ENCODE peak calls at places on chromosomes 4 and X, in five cellular contexts. One of them, this sample, is unnamed.

GRCh38 chrX:9650091-9650490 is 115.6 kb downstream of the GPR143 start:
- DNase-seq in HCT116: no peak
- DNase-seq in HL-60: no peak
- DNase-seq in right atrium auricular region: no peak
- DNase-seq in cardiac fibroblast: peak
- DNase-seq in this sample: no peak

GRCh38 chr4:131288441-131288840 is 1860.7 kb upstream of the PCDH10 start:
- DNase-seq in HCT116: no peak
- DNase-seq in HL-60: no peak
- DNase-seq in right atrium auricular region: no peak
- DNase-seq in cardiac fibroblast: no peak
- DNase-seq in this sample: no peak

GRCh38 chr4:84389406-84389805 is 109.7 kb downstream of the NKX6-1 start:
- DNase-seq in HCT116: no peak
- DNase-seq in HL-60: no peak
- DNase-seq in right atrium auricular region: no peak
- DNase-seq in cardiac fibroblast: no peak
- DNase-seq in this sample: no peak

GRCh38 chr4:39415678-39416283 is 9.1 kb downstream of the KLB start:
- DNase-seq in HCT116: no peak
- DNase-seq in HL-60: no peak
- DNase-seq in right atrium auricular region: no peak
- DNase-seq in cardiac fibroblast: peak
- DNase-seq in this sample: no peak

GRCh38 chrX:17375361-17375630 is 296 bp downstream of the NHS start:
- DNase-seq in HCT116: no peak
- DNase-seq in HL-60: no peak
- DNase-seq in right atrium auricular region: no peak
- DNase-seq in cardiac fibroblast: no peak
- DNase-seq in this sample: no peak

GRCh38 chr4:121072836-121073362 is 564 bp upstream of the NDNF start:
- DNase-seq in HCT116: no peak
- DNase-seq in HL-60: no peak
- DNase-seq in right atrium auricular region: no peak
- DNase-seq in cardiac fibroblast: no peak
- DNase-seq in this sample: no peak

GRCh38 chrX:156002517-156002916 is 5.0 kb downstream of the IL9R start:
- DNase-seq in HCT116: no peak
- DNase-seq in HL-60: no peak
- DNase-seq in right atrium auricular region: no peak
- DNase-seq in cardiac fibroblast: no peak
- DNase-seq in this sample: no peak

GRCh38 chr4:133802741-133803140 is 398.8 kb downstream of the PABPC4L start:
- DNase-seq in HCT116: no peak
- DNase-seq in HL-60: no peak
- DNase-seq in right atrium auricular region: no peak
- DNase-seq in cardiac fibroblast: peak
- DNase-seq in this sample: no peak

GRCh38 chrX:75603833-75604232 is 81.0 kb upstream of the ZDHHC15 start:
- DNase-seq in HCT116: no peak
- DNase-seq in HL-60: peak
- DNase-seq in right atrium auricular region: no peak
- DNase-seq in cardiac fibroblast: peak
- DNase-seq in this sample: no peak

GRCh38 chr4:188175288-188175687 is 36.0 kb downstream of the TRIML1 start:
- DNase-seq in HCT116: no peak
- DNase-seq in HL-60: no peak
- DNase-seq in right atrium auricular region: no peak
- DNase-seq in cardiac fibroblast: no peak
- DNase-seq in this sample: no peak

GRCh38 chrX:27823812-27824211 is 16.0 kb downstream of the MAGEB10 start:
- DNase-seq in HCT116: no peak
- DNase-seq in HL-60: no peak
- DNase-seq in right atrium auricular region: no peak
- DNase-seq in cardiac fibroblast: no peak
- DNase-seq in this sample: no peak

GRCh38 chr4:114599231-114600065 is 841 bp downstream of the UGT8 start:
- DNase-seq in HCT116: peak
- DNase-seq in HL-60: no peak
- DNase-seq in right atrium auricular region: no peak
- DNase-seq in cardiac fibroblast: no peak
- DNase-seq in this sample: no peak

GRCh38 chrX:38220024-38220935 is at the start of gene SRPX:
- DNase-seq in HCT116: peak
- DNase-seq in HL-60: peak
- DNase-seq in right atrium auricular region: peak
- DNase-seq in cardiac fibroblast: peak
- DNase-seq in this sample: no peak

GRCh38 chr4:102578819-102579218 is 77.7 kb downstream of the NFKB1 start:
- DNase-seq in HCT116: no peak
- DNase-seq in HL-60: no peak
- DNase-seq in right atrium auricular region: no peak
- DNase-seq in cardiac fibroblast: peak
- DNase-seq in this sample: no peak

GRCh38 chr4:71230258-71230594 is 108.6 kb upstream of the SLC4A4 start:
- DNase-seq in HCT116: no peak
- DNase-seq in HL-60: no peak
- DNase-seq in right atrium auricular region: no peak
- DNase-seq in cardiac fibroblast: no peak
- DNase-seq in this sample: no peak

GRCh38 chr4:180953572-180953971 is 1289.6 kb upstream of the TENM3 start:
- DNase-seq in HCT116: peak
- DNase-seq in HL-60: no peak
- DNase-seq in right atrium auricular region: no peak
- DNase-seq in cardiac fibroblast: no peak
- DNase-seq in this sample: no peak

GRCh38 chr4:67869580-67870190 is 14.1 kb downstream of the TMPRSS11D start:
- DNase-seq in HCT116: no peak
- DNase-seq in HL-60: no peak
- DNase-seq in right atrium auricular region: no peak
- DNase-seq in cardiac fibroblast: no peak
- DNase-seq in this sample: no peak

GRCh38 chr4:126458993-126459392 is 1144.2 kb downstream of the FAT4 start:
- DNase-seq in HCT116: no peak
- DNase-seq in HL-60: no peak
- DNase-seq in right atrium auricular region: no peak
- DNase-seq in cardiac fibroblast: no peak
- DNase-seq in this sample: peak

GRCh38 chr4:7591409-7592063 is 156.8 kb upstream of the PSAPL1 start:
- DNase-seq in HCT116: no peak
- DNase-seq in HL-60: no peak
- DNase-seq in right atrium auricular region: no peak
- DNase-seq in cardiac fibroblast: no peak
- DNase-seq in this sample: no peak

GRCh38 chr4:112114452-112114851 is 30.8 kb upstream of the FAM241A start:
- DNase-seq in HCT116: no peak
- DNase-seq in HL-60: no peak
- DNase-seq in right atrium auricular region: no peak
- DNase-seq in cardiac fibroblast: no peak
- DNase-seq in this sample: no peak

GRCh38 chrX:24874604-24875247 is 141.0 kb downstream of the ARX start:
- DNase-seq in HCT116: no peak
- DNase-seq in HL-60: no peak
- DNase-seq in right atrium auricular region: no peak
- DNase-seq in cardiac fibroblast: no peak
- DNase-seq in this sample: no peak

GRCh38 chrX:80016182-80016581 is 1.6 kb downstream of the TBX22 start:
- DNase-seq in HCT116: no peak
- DNase-seq in HL-60: no peak
- DNase-seq in right atrium auricular region: no peak
- DNase-seq in cardiac fibroblast: no peak
- DNase-seq in this sample: no peak

GRCh38 chrX:80022363-80023031 is 7.9 kb downstream of the TBX22 start:
- DNase-seq in HCT116: no peak
- DNase-seq in HL-60: no peak
- DNase-seq in right atrium auricular region: no peak
- DNase-seq in cardiac fibroblast: no peak
- DNase-seq in this sample: no peak

GRCh38 chrX:80026116-80026515 is 11.6 kb downstream of the TBX22 start:
- DNase-seq in HCT116: no peak
- DNase-seq in HL-60: no peak
- DNase-seq in right atrium auricular region: no peak
- DNase-seq in cardiac fibroblast: no peak
- DNase-seq in this sample: no peak

GRCh38 chrX:80021611-80022010 is 7.1 kb downstream of the TBX22 start:
- DNase-seq in HCT116: no peak
- DNase-seq in HL-60: no peak
- DNase-seq in right atrium auricular region: no peak
- DNase-seq in cardiac fibroblast: no peak
- DNase-seq in this sample: no peak
- H3K4me3 ChIP-seq in HCT116: no peak
- H3K4me3 ChIP-seq in HL-60: no peak
- H3K4me3 ChIP-seq in right atrium auricular region: no peak
- H3K4me3 ChIP-seq in cardiac fibroblast: no peak
- H3K4me3 ChIP-seq in this sample: no peak

DNA sequence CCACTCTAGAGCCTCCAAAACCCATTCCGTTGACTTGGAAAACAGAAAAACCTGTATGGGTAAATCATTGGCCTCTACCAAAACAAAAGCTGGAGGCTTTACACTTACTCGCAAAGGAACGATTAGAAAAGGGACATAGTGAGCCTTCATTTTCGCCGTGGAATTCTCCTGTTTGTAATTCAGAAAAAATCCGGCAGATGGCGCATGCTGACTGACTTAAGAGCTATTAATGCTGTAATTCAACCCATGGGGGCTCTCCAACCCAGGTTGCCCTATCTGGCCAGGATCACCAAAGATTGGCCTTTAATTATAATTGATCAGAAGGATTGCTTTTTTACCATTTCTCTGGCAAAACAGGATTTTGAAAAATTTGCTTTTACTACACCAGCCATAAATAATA is 60.8 kb downstream of the ZNF732 start:
- DNase-seq in HCT116: peak
- DNase-seq in HL-60: peak
- DNase-seq in right atrium auricular region: peak
- DNase-seq in cardiac fibroblast: peak
- DNase-seq in this sample: peak
- TF ChIP-seq CTCF in HCT116: peak
- TF ChIP-seq CTCF in HL-60: no peak
- TF ChIP-seq CTCF in right atrium auricular region: peak
- TF ChIP-seq CTCF in cardiac fibroblast: peak
- TF ChIP-seq CTCF in this sample: peak

GRCh38 chrX:83984961-83985360 is 124.0 kb downstream of the CYLC1 start:
- DNase-seq in HCT116: no peak
- DNase-seq in HL-60: no peak
- DNase-seq in right atrium auricular region: no peak
- DNase-seq in cardiac fibroblast: no peak
- DNase-seq in this sample: no peak
- H3K4me3 ChIP-seq in HCT116: no peak
- H3K4me3 ChIP-seq in HL-60: no peak
- H3K4me3 ChIP-seq in right atrium auricular region: no peak
- H3K4me3 ChIP-seq in cardiac fibroblast: no peak
- H3K4me3 ChIP-seq in this sample: no peak

GRCh38 chr4:145482209-145483021 is 762 bp downstream of the SMAD1 start:
- DNase-seq in HCT116: peak
- DNase-seq in HL-60: peak
- DNase-seq in right atrium auricular region: peak
- DNase-seq in cardiac fibroblast: peak
- DNase-seq in this sample: peak
- TF ChIP-seq CTCF in HCT116: no peak
- TF ChIP-seq CTCF in HL-60: no peak
- TF ChIP-seq CTCF in right atrium auricular region: no peak
- TF ChIP-seq CTCF in cardiac fibroblast: no peak
- TF ChIP-seq CTCF in this sample: no peak

GRCh38 chr4:74428278-74428677 is 16.7 kb upstream of the AREG start:
- DNase-seq in HCT116: no peak
- DNase-seq in HL-60: no peak
- DNase-seq in right atrium auricular region: no peak
- DNase-seq in cardiac fibroblast: peak
- DNase-seq in this sample: no peak

GRCh38 chr4:74431113-74431826 is 13.7 kb upstream of the AREG start:
- DNase-seq in HCT116: no peak
- DNase-seq in HL-60: peak
- DNase-seq in right atrium auricular region: no peak
- DNase-seq in cardiac fibroblast: peak
- DNase-seq in this sample: no peak

GRCh38 chr4:74423101-74423500 is 21.8 kb upstream of the AREG start:
- DNase-seq in HCT116: no peak
- DNase-seq in HL-60: no peak
- DNase-seq in right atrium auricular region: no peak
- DNase-seq in cardiac fibroblast: peak
- DNase-seq in this sample: peak

GRCh38 chr4:74424111-74424510 is 20.8 kb upstream of the AREG start:
- DNase-seq in HCT116: no peak
- DNase-seq in HL-60: no peak
- DNase-seq in right atrium auricular region: no peak
- DNase-seq in cardiac fibroblast: no peak
- DNase-seq in this sample: no peak

GRCh38 chr4:74426101-74426500 is 18.8 kb upstream of the AREG start:
- DNase-seq in HCT116: no peak
- DNase-seq in HL-60: no peak
- DNase-seq in right atrium auricular region: no peak
- DNase-seq in cardiac fibroblast: peak
- DNase-seq in this sample: no peak
- H3K4me3 ChIP-seq in HCT116: no peak
- H3K4me3 ChIP-seq in HL-60: no peak
- H3K4me3 ChIP-seq in right atrium auricular region: no peak
- H3K4me3 ChIP-seq in cardiac fibroblast: no peak
- H3K4me3 ChIP-seq in this sample: no peak

GRCh38 chr4:152935661-152936445 is at the start of gene FHDC1:
- DNase-seq in HCT116: peak
- DNase-seq in HL-60: peak
- DNase-seq in right atrium auricular region: no peak
- DNase-seq in cardiac fibroblast: no peak
- DNase-seq in this sample: peak
- TF ChIP-seq CTCF in HCT116: no peak
- TF ChIP-seq CTCF in HL-60: no peak
- TF ChIP-seq CTCF in right atrium auricular region: no peak
- TF ChIP-seq CTCF in cardiac fibroblast: no peak
- TF ChIP-seq CTCF in this sample: peak

GRCh38 chr4:15653430-15653829 is 1.7 kb downstream of the FBXL5 start:
- DNase-seq in HCT116: no peak
- DNase-seq in HL-60: no peak
- DNase-seq in right atrium auricular region: no peak
- DNase-seq in cardiac fibroblast: no peak
- DNase-seq in this sample: no peak
- H3K4me3 ChIP-seq in HCT116: peak
- H3K4me3 ChIP-seq in HL-60: peak
- H3K4me3 ChIP-seq in right atrium auricular region: peak
- H3K4me3 ChIP-seq in cardiac fibroblast: peak
- H3K4me3 ChIP-seq in this sample: peak

This sample was measured in LNCaP clone FGC.